ENCODE peak calls at places on chromosomes 6 and 20, in four cellular contexts. H is CD4-positive, CD25-positive, alpha-beta regulatory T cell; T is heart right ventricle; Y is psoas muscle. F is an unnamed sample.

GRCh38 chr20:53510704-53511103 is 82.9 kb downstream of the ZNF217 start:
- DNase-seq in H (no peak), T (no peak), Y (no peak), F (no peak)

GRCh38 chr6:114430534-114431124 is 87.8 kb upstream of the HS3ST5 start:
- DNase-seq in H (no peak), T (no peak), Y (no peak), F (no peak)

GRCh38 chr20:47795214-47795667 is 10.0 kb upstream of the SULF2 start:
- DNase-seq in H (no peak), T (peak), Y (no peak), F (no peak)

GRCh38 chr6:56652994-56653393 is 10.3 kb upstream of the DST start:
- DNase-seq in H (no peak), T (no peak), Y (no peak), F (no peak)

GRCh38 chr6:43746071-43746470 is 23.9 kb upstream of the VEGFA start:
- DNase-seq in H (no peak), T (no peak), Y (no peak), F (no peak)

GRCh38 chr6:56370127-56370540 is 122.8 kb upstream of the COL21A1 start:
- DNase-seq in H (no peak), T (peak), Y (peak), F (peak)

GRCh38 chr6:57207141-57207540 is 15.0 kb downstream of the RAB23 start:
- DNase-seq in H (no peak), T (no peak), Y (no peak), F (no peak)

GRCh38 chr6:43203718-43204095 is 21.7 kb downstream of the CUL9 start:
- DNase-seq in H (no peak), T (no peak), Y (no peak), F (no peak)

GRCh38 chr6:141701732-141702131 is 431.0 kb upstream of the GJE1 start:
- DNase-seq in H (no peak), T (no peak), Y (no peak), F (no peak)

GRCh38 chr6:158283304-158284005 is 28.8 kb upstream of the TULP4 start:
- DNase-seq in H (peak), T (no peak), Y (no peak), F (no peak)

GRCh38 chr6:157732007-157732406 is 91.0 kb upstream of the SNX9 start:
- DNase-seq in H (no peak), T (no peak), Y (no peak), F (no peak)

GRCh38 chr6:40753048-40753447 is 165.9 kb upstream of the LRFN2 start:
- DNase-seq in H (no peak), T (no peak), Y (no peak), F (no peak)

GRCh38 chr6:135299256-135299655 is 118.1 kb downstream of the MYB start:
- DNase-seq in H (no peak), T (no peak), Y (no peak), F (no peak)

GRCh38 chr20:38804682-38805501 is 605 bp upstream of the PPP1R16B start:
- DNase-seq in H (peak), T (peak), Y (peak), F (no peak)

GRCh38 chr20:35269055-35269781 is 8.7 kb downstream of the MMP24OS start:
- DNase-seq in H (peak), T (peak), Y (peak), F (peak)

GRCh38 chr20:58922036-58922435 is 59.0 kb upstream of the NELFCD start:
- DNase-seq in H (no peak), T (no peak), Y (no peak), F (no peak)

GRCh38 chr6:155473741-155474140 is 18.1 kb upstream of the NOX3 start:
- DNase-seq in H (no peak), T (no peak), Y (no peak), F (no peak)

F was measured in heart left ventricle.